ENCODE peak calls at places on chromosome 21, in ten cellular contexts. S is stomach; O is aorta; E is IMR-90; I is upper lobe of right lung; D is A549; U is tibial nerve; H is spleen; A is right cardiac atrium; M is CD8-positive, alpha-beta T cell. B is an unnamed sample.
A peak's percentile ranks its signal among the peaks of the same experiment; 100 is the strongest.

GRCh38 chr21:17610862-17611261 is 1.8 kb downstream of the BTG3 start:
- DNase-seq in S (peak; percentile 27), O (peak; percentile 43), E (peak; percentile 11), I (no peak), D (no peak), U (no peak), H (no peak), A (peak; percentile 55), M (no peak), B (no peak)

GRCh38 chr21:35963920-35964451 is 96.3 kb downstream of the SETD4 start:
- DNase-seq in S (no peak), O (no peak), E (peak; percentile 1), I (no peak), D (no peak), U (no peak), H (no peak), A (no peak), M (no peak), B (no peak)

GRCh38 chr21:32595431-32595830 is 10.1 kb upstream of the TCP10L start:
- DNase-seq in S (no peak), O (no peak), E (no peak), I (no peak), D (no peak), U (no peak), H (peak; percentile 55), A (no peak), M (no peak), B (no peak)

GRCh38 chr21:33261635-33262034 is 4.5 kb upstream of the IL10RB start:
- DNase-seq in S (no peak), O (peak; percentile 72), E (peak; percentile 62), I (peak; percentile 73), D (no peak), U (peak; percentile 23), H (no peak), A (peak; percentile 57), M (no peak), B (no peak)

GRCh38 chr21:19034041-19034440 is 630.5 kb upstream of the TMPRSS15 start:
- DNase-seq in S (no peak), O (no peak), E (no peak), I (no peak), D (no peak), U (no peak), H (no peak), A (no peak), M (no peak), B (no peak)

GRCh38 chr21:44593598-44594405 is 1.5 kb upstream of the KRTAP10-6 start:
- DNase-seq in S (no peak), O (no peak), E (peak; percentile 12), I (peak; percentile 37), D (no peak), U (no peak), H (no peak), A (no peak), M (no peak), B (no peak)

GRCh38 chr21:15874610-15875009 is 144.8 kb downstream of the USP25 start:
- DNase-seq in S (no peak), O (no peak), E (peak; percentile 55), I (no peak), D (no peak), U (no peak), H (no peak), A (no peak), M (no peak), B (no peak)

GRCh38 chr21:28247454-28248020 is 745.1 kb downstream of the LTN1 start:
- DNase-seq in S (no peak), O (no peak), E (no peak), I (no peak), D (no peak), U (no peak), H (no peak), A (no peak), M (no peak), B (no peak)

GRCh38 chr21:32819702-32820101 is 48.1 kb upstream of the PAXBP1 start:
- DNase-seq in S (no peak), O (peak; percentile 67), E (peak; percentile 87), I (no peak), D (no peak), U (peak; percentile 40), H (no peak), A (peak; percentile 66), M (no peak), B (no peak)

GRCh38 chr21:34782666-34783365 is 114.0 kb downstream of the CLIC6 start:
- DNase-seq in S (no peak), O (no peak), E (no peak), I (no peak), D (no peak), U (no peak), H (no peak), A (no peak), M (no peak), B (no peak)

GRCh38 chr21:34779860-34780259 is 111.1 kb downstream of the CLIC6 start:
- DNase-seq in S (no peak), O (no peak), E (no peak), I (no peak), D (no peak), U (no peak), H (no peak), A (no peak), M (no peak), B (no peak)

GRCh38 chr21:34775793-34776192 is 107.0 kb downstream of the CLIC6 start:
- DNase-seq in S (no peak), O (no peak), E (no peak), I (no peak), D (no peak), U (no peak), H (no peak), A (no peak), M (no peak), B (no peak)

GRCh38 chr21:34781508-34781907 is 112.7 kb downstream of the CLIC6 start:
- DNase-seq in S (peak; percentile 42), O (no peak), E (no peak), I (no peak), D (no peak), U (no peak), H (no peak), A (no peak), M (no peak), B (no peak)
- H3K27ac ChIP-seq in S (no peak overlapping the region), O (no peak overlapping the region), E (no peak overlapping the region), I (no peak overlapping the region), D (no peak overlapping the region), U (no peak overlapping the region), H (no peak overlapping the region), A (no peak overlapping the region), M (no peak overlapping the region), B (no peak overlapping the region)

GRCh38 chr21:42162831-42163510 is 56.0 kb upstream of the ABCG1 start:
- DNase-seq in S (no peak), O (no peak), E (no peak), I (peak; percentile 45), D (no peak), U (no peak), H (no peak), A (no peak), M (no peak), B (no peak)

GRCh38 chr21:42163511-42163863 is 55.5 kb upstream of the ABCG1 start:
- DNase-seq in S (no peak), O (no peak), E (no peak), I (peak; percentile 43), D (no peak), U (no peak), H (no peak), A (no peak), M (no peak), B (no peak)

GRCh38 chr21:42165901-42166300 is 53.0 kb upstream of the ABCG1 start:
- DNase-seq in S (peak; percentile 15), O (no peak), E (no peak), I (peak; percentile 36), D (no peak), U (no peak), H (no peak), A (no peak), M (no peak), B (no peak)

GRCh38 chr21:42164064-42164789 is 54.7 kb upstream of the ABCG1 start:
- DNase-seq in S (peak; percentile 83), O (peak; percentile 78), E (no peak), I (peak; percentile 75), D (no peak), U (peak; percentile 67), H (peak; percentile 89), A (peak; percentile 77), M (peak; percentile 36), B (peak; percentile 50)

DNA sequence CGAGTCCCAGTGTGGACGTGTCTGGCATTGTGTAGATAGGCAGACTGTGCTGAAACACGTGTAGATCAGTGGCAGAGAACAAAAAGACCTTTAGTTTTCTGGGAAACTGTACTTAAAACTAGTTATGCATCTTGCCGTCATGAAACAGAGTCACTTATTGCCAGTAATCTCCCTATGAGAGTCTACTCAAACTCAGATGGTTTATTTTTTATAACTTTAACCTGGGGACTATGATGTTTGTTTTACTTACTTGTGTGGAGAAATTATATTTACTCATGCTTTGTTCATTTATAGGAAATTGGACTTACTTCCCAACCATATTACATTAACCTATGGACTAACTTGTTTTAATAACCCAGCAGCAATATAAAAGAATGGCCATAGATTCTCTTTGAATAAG is 54.1 kb upstream of the ABCG1 start:
- DNase-seq in S (no peak), O (no peak), E (no peak), I (no peak), D (no peak), U (no peak), H (no peak), A (no peak), M (no peak), B (no peak)
- H3K4me1 ChIP-seq in S (no peaks in the 10 kb centered on the region), O (no peaks in the 10 kb centered on the region), E (no peaks in the 10 kb centered on the region), I (no peaks in the 10 kb centered on the region), D (no peaks in the 10 kb centered on the region), U (no peaks in the 10 kb centered on the region), H (peaks cover 4% of the 10 kb centered on the region), A (no peaks in the 10 kb centered on the region), M (peaks cover 28% of the 10 kb centered on the region), B (peaks cover 24% of the 10 kb centered on the region)

GRCh38 chr21:37503848-37504467 is 137.4 kb downstream of the DYRK1A start:
- DNase-seq in S (no peak), O (no peak), E (peak; percentile 87), I (no peak), D (no peak), U (no peak), H (no peak), A (no peak), M (no peak), B (no peak)
- H3K9me3 ChIP-seq in S (peaks cover 6% of the 10 kb centered on the region), O (peaks cover 1% of the 10 kb centered on the region), E (no peaks in the 10 kb centered on the region), I (no peaks in the 10 kb centered on the region), D (no peaks in the 10 kb centered on the region), U (no peaks in the 10 kb centered on the region), H (no peaks in the 10 kb centered on the region), A (no peaks in the 10 kb centered on the region), M (no peaks in the 10 kb centered on the region), B (no peaks in the 10 kb centered on the region)

DNA sequence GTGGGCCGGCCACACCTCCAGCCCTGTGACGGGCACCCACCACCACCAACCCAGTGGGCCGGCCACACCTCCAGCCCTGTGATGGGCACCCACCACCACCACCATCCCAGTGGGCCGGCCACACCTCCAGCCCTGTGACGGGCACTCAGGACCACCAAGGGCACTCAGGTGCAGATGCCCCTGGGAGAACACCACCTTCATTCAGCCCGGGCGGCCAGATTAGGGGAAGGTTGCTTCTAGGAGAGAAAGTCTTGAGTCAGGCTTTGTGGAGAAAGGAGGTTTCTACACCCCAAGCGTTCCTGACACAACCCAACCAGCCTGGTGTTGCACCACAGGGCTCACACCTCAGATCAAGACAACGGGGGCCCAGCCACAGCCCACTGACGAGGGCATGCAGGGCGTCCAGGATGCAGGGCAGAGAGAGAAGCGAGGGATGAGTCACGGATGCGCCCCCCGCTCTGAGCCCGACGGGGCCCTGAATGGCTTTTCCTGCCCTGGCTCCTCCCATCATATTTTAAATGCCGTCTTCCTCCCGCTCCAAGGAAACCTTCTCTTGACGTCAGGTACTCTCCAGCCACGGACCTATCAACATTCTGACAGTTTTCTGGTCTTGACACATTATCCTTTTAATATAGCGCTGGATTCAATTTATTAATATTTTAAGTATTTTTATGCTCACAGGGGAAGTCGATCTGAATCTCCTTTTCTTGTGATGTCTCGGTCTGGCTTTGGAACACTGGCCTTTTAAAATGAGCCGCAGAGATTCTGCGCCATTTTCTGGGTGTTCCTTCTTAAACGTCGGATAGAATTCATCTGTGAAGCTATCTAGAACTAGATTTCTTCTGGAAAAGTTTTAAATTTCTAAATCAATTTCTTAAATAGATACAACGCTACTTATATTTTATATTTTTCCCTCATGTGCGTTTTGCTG is 631 bp upstream of the SPATC1L start:
- DNase-seq in S (peak; percentile 71), O (peak; percentile 93), E (peak; percentile 75), I (peak; percentile 93), D (no peak), U (peak; percentile 32), H (peak; percentile 94), A (peak; percentile 95), M (peak; percentile 69), B (peak; percentile 48)
- H3K27ac ChIP-seq in S (peak overlapping the region; percentile 80), O (no peak overlapping the region), E (peak overlapping the region; percentile 70), I (peak overlapping the region; percentile 64), D (no peak overlapping the region), U (peak overlapping the region; percentile 78), H (peak overlapping the region; percentile 82), A (peak overlapping the region; percentile 79), M (peak overlapping the region; percentile 67), B (peak overlapping the region; percentile 68)